ENCODE peak calls at places on chromosomes 11 and 22, in five cellular contexts. N, P, M, S and A are unnamed samples.
A peak's percentile ranks its signal among the peaks of the same experiment; 100 is the strongest.

GRCh38 chr11:44071157-44071556 is 5.1 kb downstream of the ACCS start:
- DNase-seq in N (no peak), P (no peak), M (no peak), S (no peak), A (no peak)

GRCh38 chr11:27241316-27242122 is 121.5 kb downstream of the CCDC34 start:
- DNase-seq in N (no peak), P (no peak), M (no peak), S (no peak), A (no peak)

GRCh38 chr11:12160680-12161079 is 50.3 kb downstream of the MICAL2 start:
- DNase-seq in N (no peak), P (no peak), M (no peak), S (no peak), A (no peak)

GRCh38 chr11:120511804-120512726 is 517 bp downstream of the GRIK4 start:
- DNase-seq in N (peak; percentile 23), P (no peak), M (no peak), S (no peak), A (no peak)

GRCh38 chr11:72287293-72287692 is 43.3 kb upstream of the PHOX2A start:
- DNase-seq in N (no peak), P (no peak), M (no peak), S (peak; percentile 66), A (no peak)

GRCh38 chr11:9570313-9570712 is 3.2 kb upstream of the WEE1 start:
- DNase-seq in N (no peak), P (no peak), M (no peak), S (no peak), A (no peak)

GRCh38 chr22:29385748-29386147 is 2.6 kb downstream of the AP1B1 start:
- DNase-seq in N (peak; percentile 57), P (no peak), M (peak; percentile 64), S (no peak), A (peak; percentile 44)

GRCh38 chr22:17802411-17802810 is 28.1 kb upstream of the BID start:
- DNase-seq in N (no peak), P (no peak), M (no peak), S (no peak), A (no peak)

GRCh38 chr11:119483881-119484371 is 61.0 kb upstream of the THY1 start:
- DNase-seq in N (no peak), P (no peak), M (no peak), S (no peak), A (no peak)

GRCh38 chr11:14112721-14113120 is 150.2 kb downstream of the SPON1 start:
- DNase-seq in N (no peak), P (no peak), M (no peak), S (no peak), A (no peak)

GRCh38 chr11:2656859-2657258 is 42.9 kb downstream of the KCNQ1OT1 start:
- DNase-seq in N (no peak), P (no peak), M (no peak), S (peak; percentile 34), A (no peak)

GRCh38 chr11:17600316-17601205 is 53.5 kb downstream of the OTOG start:
- DNase-seq in N (peak; percentile 17), P (no peak), M (no peak), S (peak; percentile 78), A (no peak)

GRCh38 chr22:22235564-22235963 is 9.0 kb upstream of the VPREB1 start:
- DNase-seq in N (no peak), P (no peak), M (peak; percentile 17), S (peak; percentile 80), A (peak; percentile 46)

GRCh38 chr22:41917375-41917905 is 2.6 kb upstream of the SHISA8 start:
- DNase-seq in N (no peak), P (no peak), M (no peak), S (no peak), A (no peak)

GRCh38 chr11:26753738-26754504 is 32.1 kb upstream of the SLC5A12 start:
- DNase-seq in N (peak; percentile 27), P (peak; percentile 56), M (no peak), S (no peak), A (peak; percentile 35)

GRCh38 chr11:94449029-94449428 is 44.6 kb downstream of the MRE11 start:
- DNase-seq in N (no peak), P (no peak), M (no peak), S (no peak), A (no peak)

GRCh38 chr22:36029406-36029755 is 757 bp upstream of the RBFOX2 start:
- DNase-seq in N (no peak), P (no peak), M (no peak), S (no peak), A (no peak)

GRCh38 chr22:40031766-40032470 is 37.2 kb downstream of the FAM83F start:
- DNase-seq in N (no peak), P (no peak), M (no peak), S (no peak), A (no peak)

GRCh38 chr11:61498767-61499341 is 9.7 kb upstream of the LRRC10B start:
- DNase-seq in N (no peak), P (no peak), M (no peak), S (no peak), A (no peak)

GRCh38 chr11:133711545-133711944 is 133.8 kb downstream of the SPATA19 start:
- DNase-seq in N (no peak), P (no peak), M (no peak), S (no peak), A (no peak)

GRCh38 chr11:131656839-131657211 is 286.4 kb downstream of the NTM start:
- DNase-seq in N (no peak), P (no peak), M (no peak), S (no peak), A (no peak)

GRCh38 chr11:26904114-26904513 is 89.8 kb upstream of the FIBIN start:
- DNase-seq in N (no peak), P (no peak), M (no peak), S (no peak), A (no peak)

GRCh38 chr11:20125927-20126326 is 34.3 kb downstream of the DBX1 start:
- DNase-seq in N (no peak), P (no peak), M (no peak), S (no peak), A (no peak)

GRCh38 chr11:27200779-27201453 is 160.3 kb downstream of the BBOX1 start:
- DNase-seq in N (no peak), P (no peak), M (no peak), S (no peak), A (no peak)

GRCh38 chr11:8267831-8268529 is 4.3 kb upstream of the LMO1 start:
- DNase-seq in N (no peak), P (no peak), M (no peak), S (no peak), A (no peak)

GRCh38 chr11:86916330-86916729 is 38.9 kb downstream of the FZD4 start:
- DNase-seq in N (no peak), P (no peak), M (no peak), S (no peak), A (no peak)

GRCh38 chr11:66051766-66052663 is at the start of gene SF3B2:
- DNase-seq in N (peak; percentile 98), P (peak; percentile 95), M (peak; percentile 96), S (peak; percentile 98), A (peak; percentile 98)
- TF ChIP-seq EP300 in N (no peak), P (peak; percentile 48), M (no peak), S (no peak), A (no peak)

GRCh38 chr11:107840120-107840479 is 18.5 kb downstream of the SLC35F2 start:
- DNase-seq in N (no peak), P (no peak), M (no peak), S (no peak), A (peak; percentile 33)
- TF ChIP-seq EP300 in N (no peak), P (no peak), M (no peak), S (no peak), A (no peak)

DNA sequence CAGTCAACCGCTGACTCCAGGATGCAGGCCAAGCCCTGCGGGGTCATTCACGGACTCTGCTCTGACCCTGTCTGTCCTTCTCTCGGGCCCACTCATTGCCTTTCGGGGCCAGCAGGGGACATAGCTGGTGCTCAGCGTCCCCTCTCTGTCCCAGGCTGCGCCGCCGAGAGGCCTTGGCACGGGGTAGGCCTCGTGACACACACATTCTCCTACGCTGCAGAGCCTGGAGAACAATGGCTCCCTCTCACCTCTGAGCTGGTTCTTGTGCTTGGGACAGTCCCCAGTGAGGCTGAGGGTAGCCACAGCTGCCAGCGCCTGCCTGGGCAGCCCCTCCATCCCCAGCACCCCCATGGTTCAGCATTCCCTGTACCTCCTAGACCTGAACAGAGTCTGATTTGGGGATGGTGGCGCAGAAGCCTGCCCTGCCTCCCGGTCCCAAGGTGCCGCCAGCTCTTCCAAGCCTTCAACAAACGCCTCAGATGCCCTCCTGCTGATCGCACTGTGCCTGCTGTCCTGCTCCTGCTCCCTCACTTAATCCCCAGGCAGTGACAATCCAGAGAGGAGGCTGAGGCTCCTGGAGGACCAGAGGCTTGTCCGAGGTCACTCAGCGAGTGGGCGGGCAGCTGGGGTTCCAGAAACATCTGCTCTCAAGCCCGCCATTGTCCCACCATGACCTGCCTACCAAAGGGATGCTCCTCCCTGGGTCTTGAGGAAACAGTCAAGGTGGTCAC is 30.4 kb downstream of the DUSP8 start:
- DNase-seq in N (no peak), P (peak; percentile 45), M (no peak), S (no peak), A (no peak)
- TF ChIP-seq EP300 in N (no peak), P (no peak), M (no peak), S (no peak), A (no peak)

DNA sequence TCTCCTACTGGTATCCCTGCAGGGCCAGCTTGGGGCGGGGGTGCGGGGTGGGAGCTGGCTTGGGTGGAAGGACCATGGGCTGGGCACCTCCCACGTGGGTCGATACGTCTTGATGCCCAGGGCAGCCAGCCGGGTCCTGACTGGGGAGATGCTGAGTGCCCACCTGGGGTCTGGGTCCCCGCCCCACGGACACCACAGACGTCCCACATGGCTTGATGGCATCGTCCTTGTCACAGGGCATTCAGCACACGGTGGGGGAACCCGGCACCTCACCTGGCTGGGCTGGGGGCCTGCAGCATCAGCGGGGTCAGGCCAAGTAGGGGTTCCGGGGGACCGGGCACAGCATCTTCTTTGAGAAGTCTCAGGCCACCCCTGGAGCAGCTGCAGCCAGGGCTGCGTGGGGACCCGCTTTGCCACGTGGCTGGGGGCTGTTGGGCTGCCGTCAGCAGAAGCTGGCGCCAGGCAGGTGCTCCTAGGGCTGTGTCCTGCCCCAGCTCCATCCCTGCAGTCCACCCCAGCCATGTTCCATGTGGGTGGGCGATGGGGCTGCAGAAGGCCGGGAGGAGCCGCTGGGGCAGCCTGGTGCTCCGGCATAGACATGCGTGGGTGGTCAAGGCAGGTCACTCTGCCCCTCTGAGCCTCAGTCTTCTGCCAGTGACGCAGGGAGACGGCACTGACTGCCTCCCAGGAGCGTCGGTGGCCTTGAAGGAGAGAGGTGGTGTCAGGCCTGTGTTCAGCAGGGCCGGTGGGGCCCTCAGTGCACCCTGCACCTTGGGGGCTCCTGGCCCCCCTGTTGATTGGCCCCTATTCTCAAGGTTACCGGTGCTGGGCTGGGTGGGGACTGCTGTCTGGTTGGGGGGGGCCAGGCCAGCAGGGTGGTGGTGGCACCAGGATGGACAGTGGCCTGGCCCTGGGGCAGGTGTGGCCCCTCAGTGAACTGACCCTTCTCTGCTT is 8.4 kb downstream of the SELENOO start:
- DNase-seq in N (no peak), P (no peak), M (no peak), S (no peak), A (peak; percentile 8)
- TF ChIP-seq EP300 in N (no peak), P (no peak), M (no peak), S (no peak), A (no peak)